ENCODE peak calls at places on chromosome 14, in eight cellular contexts. H is activated effector memory CD4-positive, alpha-beta T cell treated with Interleukin-2 at 50 U/mL for 16 hours; T is Caki2; U is left ventricle myocardium inferior; A is left kidney; N is GM19239; Y is uterus; W is suprapubic skin. B is an unnamed sample.

GRCh38 chr14:27040552-27040951 is 442.7 kb upstream of the NOVA1 start:
- DNase-seq in Y (no peak), U (no peak), W (no peak), A (no peak), H (no peak), T (no peak), N (no peak), B (no peak)

GRCh38 chr14:22390824-22391461 is 198.1 kb downstream of the DAD1 start:
- DNase-seq in U (no peak), T (peak), H (no peak), N (peak), Y (no peak), W (no peak), A (no peak), B (peak)

GRCh38 chr14:30957813-30958370 is 67.6 kb upstream of the AP4S1 start:
- DNase-seq in Y (no peak), U (no peak), A (peak), N (no peak), H (no peak), W (no peak), T (no peak), B (no peak)

GRCh38 chr14:72404106-72404774 is 472.0 kb downstream of the RGS6 start:
- DNase-seq in U (no peak), Y (no peak), H (no peak), W (no peak), T (no peak), A (no peak), N (no peak), B (no peak)

GRCh38 chr14:90193925-90194324 is 62.4 kb upstream of the PSMC1 start:
- DNase-seq in T (no peak), H (no peak), W (no peak), A (no peak), Y (no peak), N (no peak), U (no peak), B (no peak)

GRCh38 chr14:90342327-90342726 is 10.6 kb upstream of the NRDE2 start:
- DNase-seq in U (no peak), A (no peak), T (no peak), H (no peak), W (no peak), N (no peak), Y (no peak), B (no peak)

GRCh38 chr14:63735720-63736119 is 7.9 kb upstream of the SGPP1 start:
- DNase-seq in T (no peak), A (no peak), H (no peak), N (no peak), Y (no peak), U (no peak), W (no peak), B (no peak)

GRCh38 chr14:54673193-54674121 is 106.5 kb downstream of the SAMD4A start:
- DNase-seq in U (no peak), N (no peak), W (no peak), T (no peak), Y (no peak), H (no peak), A (peak), B (no peak)

GRCh38 chr14:36426836-36427235 is 93.2 kb downstream of the NKX2-1 start:
- DNase-seq in H (no peak), Y (no peak), W (no peak), N (no peak), T (no peak), A (no peak), U (no peak), B (no peak)

GRCh38 chr14:44988694-44989093 is 26.7 kb downstream of the TOGARAM1 start:
- DNase-seq in H (no peak), Y (no peak), N (no peak), U (peak), A (peak), W (no peak), T (no peak), B (no peak)

GRCh38 chr14:89017417-89017816 is 193.0 kb downstream of the TTC8 start:
- DNase-seq in W (no peak), Y (no peak), A (no peak), T (no peak), H (no peak), U (no peak), N (no peak), B (no peak)

B was measured in RCC 7860.